ENCODE peak calls at places on chromosomes 12 and 14, in eight cellular contexts. D is hippocampal formation; Y is AG20443; O is CD8-positive, alpha-beta memory T cell; H is renal cortical epithelial cell; V is GM04504; G is iris pigment epithelial cell; F is mucosa of gallbladder. U is an unnamed sample.

GRCh38 chr14:32345311-32345771 is 16.2 kb downstream of the AKAP6 start:
- DNase-seq in F (peak), H (peak), O (no peak), V (no peak), D (peak), G (peak), Y (peak), U (no peak)

GRCh38 chr12:105420659-105421240 is 90.3 kb downstream of the C12orf75 start:
- DNase-seq in H (peak), O (peak), G (peak), F (peak), V (peak), D (peak), Y (peak), U (peak)

GRCh38 chr14:35124127-35124526 is 1.8 kb downstream of the PRORP start:
- DNase-seq in V (no peak), O (no peak), H (peak), F (no peak), G (no peak), Y (no peak), D (no peak), U (no peak)

GRCh38 chr12:89863332-89863938 is 154.8 kb upstream of the ATP2B1 start:
- DNase-seq in Y (no peak), V (no peak), G (no peak), F (no peak), O (peak), D (peak), H (no peak), U (peak)

GRCh38 chr12:33588725-33589405 is 149.2 kb upstream of the SYT10 start:
- DNase-seq in H (no peak), G (peak), Y (no peak), O (no peak), V (no peak), D (no peak), F (no peak), U (no peak)

GRCh38 chr12:14828896-14829295 is 14.4 kb downstream of the ART4 start:
- DNase-seq in D (no peak), F (no peak), O (no peak), G (peak), H (peak), Y (peak), V (no peak), U (no peak)

GRCh38 chr12:49937639-49938300 is 12.8 kb upstream of the AQP2 start:
- DNase-seq in Y (no peak), D (no peak), H (no peak), F (no peak), G (no peak), O (no peak), V (no peak), U (no peak)

GRCh38 chr14:55105991-55106390 is 23.1 kb upstream of the LGALS3 start:
- DNase-seq in F (no peak), G (no peak), H (no peak), Y (no peak), O (no peak), V (no peak), D (no peak), U (no peak)